ENCODE peak calls at places on chromosomes 3 and 15, in six cellular contexts. One of them, this sample, is unnamed.

GRCh38 chr15:70859322-70859908 is 5.5 kb upstream of the LARP6 start:
- DNase-seq in Caco-2: no peak
- DNase-seq in neural progenitor cell: no peak
- DNase-seq in cardiac muscle cell: no peak
- DNase-seq in Panc1: no peak
- DNase-seq in upper lobe of right lung: no peak
- DNase-seq in this sample: no peak

GRCh38 chr15:90101130-90101968 is 919 bp downstream of the IDH2 start:
- DNase-seq in Caco-2: no peak
- DNase-seq in neural progenitor cell: peak; percentile 96
- DNase-seq in cardiac muscle cell: peak; percentile 69
- DNase-seq in Panc1: no peak
- DNase-seq in upper lobe of right lung: peak; percentile 79
- DNase-seq in this sample: no peak

GRCh38 chr3:9810357-9810726 is 280 bp downstream of the TTLL3 start:
- DNase-seq in Caco-2: no peak
- DNase-seq in neural progenitor cell: peak; percentile 62
- DNase-seq in cardiac muscle cell: no peak
- DNase-seq in Panc1: no peak
- DNase-seq in upper lobe of right lung: no peak
- DNase-seq in this sample: no peak

GRCh38 chr3:160413613-160414248 is 14.3 kb downstream of the SMC4 start:
- DNase-seq in Caco-2: peak; percentile 70
- DNase-seq in neural progenitor cell: peak; percentile 78
- DNase-seq in cardiac muscle cell: peak; percentile 76
- DNase-seq in Panc1: no peak
- DNase-seq in upper lobe of right lung: no peak
- DNase-seq in this sample: peak; percentile 81

GRCh38 chr3:152497457-152497856 is 228.7 kb downstream of the MBNL1 start:
- DNase-seq in Caco-2: no peak
- DNase-seq in neural progenitor cell: no peak
- DNase-seq in cardiac muscle cell: no peak
- DNase-seq in Panc1: no peak
- DNase-seq in upper lobe of right lung: no peak
- DNase-seq in this sample: peak; percentile 5

GRCh38 chr3:142224482-142225072 is 808 bp downstream of the GK5 start:
- DNase-seq in Caco-2: no peak
- DNase-seq in neural progenitor cell: no peak
- DNase-seq in cardiac muscle cell: no peak
- DNase-seq in Panc1: no peak
- DNase-seq in upper lobe of right lung: no peak
- DNase-seq in this sample: no peak

GRCh38 chr15:77645602-77646001 is 12.9 kb upstream of the LINGO1 start:
- DNase-seq in Caco-2: no peak
- DNase-seq in neural progenitor cell: no peak
- DNase-seq in cardiac muscle cell: no peak
- DNase-seq in Panc1: no peak
- DNase-seq in upper lobe of right lung: no peak
- DNase-seq in this sample: no peak

GRCh38 chr3:113485161-113485609 is 29.8 kb downstream of the SPICE1 start:
- DNase-seq in Caco-2: no peak
- DNase-seq in neural progenitor cell: no peak
- DNase-seq in cardiac muscle cell: no peak
- DNase-seq in Panc1: no peak
- DNase-seq in upper lobe of right lung: peak; percentile 77
- DNase-seq in this sample: peak; percentile 40

GRCh38 chr15:55231455-55231854 is 34.7 kb upstream of the RSL24D1 start:
- DNase-seq in Caco-2: no peak
- DNase-seq in neural progenitor cell: no peak
- DNase-seq in cardiac muscle cell: no peak
- DNase-seq in Panc1: no peak
- DNase-seq in upper lobe of right lung: no peak
- DNase-seq in this sample: no peak

GRCh38 chr3:157624801-157625200 is 121.6 kb upstream of the VEPH1 start:
- DNase-seq in Caco-2: no peak
- DNase-seq in neural progenitor cell: no peak
- DNase-seq in cardiac muscle cell: no peak
- DNase-seq in Panc1: no peak
- DNase-seq in upper lobe of right lung: no peak
- DNase-seq in this sample: no peak

GRCh38 chr3:164064298-164064697 is 1014.0 kb downstream of the SI start:
- DNase-seq in Caco-2: no peak
- DNase-seq in neural progenitor cell: no peak
- DNase-seq in cardiac muscle cell: no peak
- DNase-seq in Panc1: no peak
- DNase-seq in upper lobe of right lung: no peak
- DNase-seq in this sample: no peak

DNA sequence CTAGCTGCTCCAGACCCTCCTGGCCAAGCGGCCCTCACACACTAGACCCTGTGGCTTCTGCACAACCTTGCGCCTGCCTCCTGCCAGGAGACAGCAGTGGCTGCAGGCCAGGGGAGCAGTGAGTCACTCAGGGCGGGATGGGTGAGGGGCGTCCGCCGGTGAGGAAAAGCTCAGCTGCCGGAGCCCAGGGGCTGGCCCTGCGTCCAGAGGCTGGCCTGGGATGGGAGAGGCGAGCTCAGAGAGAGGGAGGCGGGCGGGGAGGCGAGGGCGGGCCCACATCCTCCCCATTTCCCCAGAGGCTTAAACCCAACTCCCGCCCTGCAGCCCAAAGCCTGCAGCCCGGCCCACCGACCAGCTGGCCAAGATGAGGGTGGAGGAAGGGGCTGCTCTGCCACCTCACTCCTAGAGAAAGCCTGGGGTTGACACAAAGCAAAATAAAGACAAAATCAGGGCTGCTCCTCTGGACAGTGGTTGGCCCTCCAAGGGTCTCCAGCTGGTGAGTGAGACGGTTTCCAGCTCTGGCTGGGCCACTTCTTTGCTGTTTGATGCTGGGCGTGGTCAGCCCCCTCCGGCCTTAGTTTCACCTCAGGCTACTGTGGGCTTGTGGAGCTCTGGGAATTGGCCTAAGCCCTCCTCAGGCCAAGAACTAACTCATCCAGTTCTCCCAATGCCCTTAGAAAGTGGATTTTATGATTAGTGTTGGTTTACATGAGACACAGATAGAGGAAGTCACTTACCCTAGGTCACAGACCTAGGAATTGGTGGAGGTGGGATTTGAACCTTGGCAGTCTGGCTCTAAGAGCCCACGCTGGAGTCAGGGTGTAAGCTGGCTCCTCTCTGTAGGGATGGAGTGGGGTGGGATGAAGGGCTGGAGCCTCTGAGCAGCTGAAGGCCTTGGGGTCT is 50.6 kb downstream of the IQSEC1 start:
- DNase-seq in Caco-2: no peak
- DNase-seq in neural progenitor cell: peak; percentile 87
- DNase-seq in cardiac muscle cell: peak; percentile 37
- DNase-seq in Panc1: no peak
- DNase-seq in upper lobe of right lung: no peak
- DNase-seq in this sample: no peak
- H3K4me3 ChIP-seq in Caco-2: no peak overlapping the region
- H3K4me3 ChIP-seq in neural progenitor cell: no peak overlapping the region
- H3K4me3 ChIP-seq in cardiac muscle cell: no peak overlapping the region
- H3K4me3 ChIP-seq in Panc1: no peak overlapping the region
- H3K4me3 ChIP-seq in upper lobe of right lung: no peak overlapping the region
- H3K4me3 ChIP-seq in this sample: no peak overlapping the region

GRCh38 chr3:53346514-53346913 is 829 bp downstream of the DCP1A start:
- DNase-seq in Caco-2: no peak
- DNase-seq in neural progenitor cell: peak; percentile 50
- DNase-seq in cardiac muscle cell: peak; percentile 18
- DNase-seq in Panc1: no peak
- DNase-seq in upper lobe of right lung: no peak
- DNase-seq in this sample: no peak

GRCh38 chr3:53350652-53351051 is 3.3 kb upstream of the DCP1A start:
- DNase-seq in Caco-2: peak; percentile 78
- DNase-seq in neural progenitor cell: peak; percentile 72
- DNase-seq in cardiac muscle cell: no peak
- DNase-seq in Panc1: no peak
- DNase-seq in upper lobe of right lung: no peak
- DNase-seq in this sample: peak; percentile 33

GRCh38 chr3:53346922-53347260 is 452 bp downstream of the DCP1A start:
- DNase-seq in Caco-2: no peak
- DNase-seq in neural progenitor cell: no peak
- DNase-seq in cardiac muscle cell: no peak
- DNase-seq in Panc1: no peak
- DNase-seq in upper lobe of right lung: no peak
- DNase-seq in this sample: no peak

GRCh38 chr3:53342353-53342752 is 5.0 kb downstream of the DCP1A start:
- DNase-seq in Caco-2: no peak
- DNase-seq in neural progenitor cell: no peak
- DNase-seq in cardiac muscle cell: no peak
- DNase-seq in Panc1: no peak
- DNase-seq in upper lobe of right lung: no peak
- DNase-seq in this sample: no peak

GRCh38 chr3:53347261-53348064 is at the start of gene DCP1A:
- DNase-seq in Caco-2: peak; percentile 95
- DNase-seq in neural progenitor cell: peak; percentile 98
- DNase-seq in cardiac muscle cell: peak; percentile 97
- DNase-seq in Panc1: peak; percentile 80
- DNase-seq in upper lobe of right lung: peak; percentile 96
- DNase-seq in this sample: peak; percentile 97
- TF ChIP-seq CTCF in Caco-2: no peak
- TF ChIP-seq CTCF in neural progenitor cell: peak; percentile 13
- TF ChIP-seq CTCF in cardiac muscle cell: no peak
- TF ChIP-seq CTCF in Panc1: no peak
- TF ChIP-seq CTCF in upper lobe of right lung: no peak
- TF ChIP-seq CTCF in this sample: no peak

DNA sequence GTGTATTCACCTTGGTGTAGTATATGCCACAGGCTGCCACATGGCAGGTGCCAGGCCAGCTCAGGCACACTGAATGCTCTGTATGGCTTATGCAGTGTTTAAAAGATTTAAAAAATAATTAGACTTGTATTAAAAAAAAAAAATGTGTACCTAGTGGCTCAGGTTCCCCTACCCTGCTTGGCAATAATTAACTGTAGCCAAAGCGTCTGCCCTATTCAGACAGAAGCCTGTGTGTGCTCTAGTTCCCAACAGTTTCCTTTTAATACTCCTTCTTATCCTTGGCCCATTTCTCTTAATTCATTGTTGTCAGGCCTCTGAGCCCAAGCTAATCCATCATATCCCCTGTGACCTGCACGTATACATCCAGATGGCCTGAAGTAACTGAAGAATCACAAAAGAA is 752.2 kb upstream of the CFAP20DC start:
- DNase-seq in Caco-2: no peak
- DNase-seq in neural progenitor cell: no peak
- DNase-seq in cardiac muscle cell: no peak
- DNase-seq in Panc1: no peak
- DNase-seq in upper lobe of right lung: no peak
- DNase-seq in this sample: no peak
- H3K4me3 ChIP-seq in Caco-2: no peak overlapping the region
- H3K4me3 ChIP-seq in neural progenitor cell: no peak overlapping the region
- H3K4me3 ChIP-seq in cardiac muscle cell: no peak overlapping the region
- H3K4me3 ChIP-seq in Panc1: no peak overlapping the region
- H3K4me3 ChIP-seq in upper lobe of right lung: no peak overlapping the region
- H3K4me3 ChIP-seq in this sample: no peak overlapping the region

GRCh38 chr15:82999905-83000671 is 11.4 kb downstream of the C15orf40 start:
- DNase-seq in Caco-2: no peak
- DNase-seq in neural progenitor cell: peak; percentile 58
- DNase-seq in cardiac muscle cell: peak; percentile 45
- DNase-seq in Panc1: peak; percentile 51
- DNase-seq in upper lobe of right lung: no peak
- DNase-seq in this sample: peak; percentile 72
- TF ChIP-seq CTCF in Caco-2: peak; percentile 10
- TF ChIP-seq CTCF in neural progenitor cell: peak; percentile 62
- TF ChIP-seq CTCF in cardiac muscle cell: peak; percentile 60
- TF ChIP-seq CTCF in Panc1: peak; percentile 80
- TF ChIP-seq CTCF in upper lobe of right lung: peak; percentile 42
- TF ChIP-seq CTCF in this sample: peak; percentile 58

This sample was measured in epithelial cell of esophagus.